ENCODE peak calls at places on chromosomes 11 and 22, in five cellular contexts. V is A549, Y is endothelial cell of umbilical vein, K is K562, Q is HepG2. D is an unnamed sample.

GRCh38 chr22:49026476-49027121 is 801.1 kb downstream of the BRD1 start:
- DNase-seq in Y (no peak), K (no peak), Q (no peak), V (peak), D (peak)

GRCh38 chr11:69778373-69778772 is 3.2 kb upstream of the FGF4 start:
- DNase-seq in K (no peak), Q (no peak), Y (no peak), V (no peak), D (no peak)

GRCh38 chr11:15819679-15820286 is 536.6 kb downstream of the SOX6 start:
- DNase-seq in K (peak), V (peak), Y (peak), Q (peak), D (peak)

GRCh38 chr22:30375312-30375849 is 11.8 kb downstream of the RNF215 start:
- DNase-seq in V (no peak), Y (no peak), K (no peak), Q (no peak), D (no peak)

GRCh38 chr11:108647387-108647700 is 17.5 kb upstream of the DDX10 start:
- DNase-seq in Q (no peak), V (no peak), K (no peak), Y (no peak), D (no peak)

GRCh38 chr11:74468521-74469280 is 1.4 kb upstream of the KCNE3 start:
- DNase-seq in Y (no peak), Q (no peak), V (no peak), K (no peak), D (no peak)

GRCh38 chr11:129625930-129626329 is 189.7 kb upstream of the TMEM45B start:
- DNase-seq in Y (no peak), K (no peak), Q (no peak), V (no peak), D (no peak)

GRCh38 chr11:69328231-69328630 is 34.3 kb downstream of the MYEOV start:
- DNase-seq in K (no peak), V (no peak), Y (no peak), Q (no peak), D (no peak)

GRCh38 chr22:43537019-43537585 is 125.3 kb downstream of the MPPED1 start:
- DNase-seq in V (no peak), Y (no peak), Q (peak), K (peak), D (peak)

GRCh38 chr22:24416095-24416494 is 11.3 kb upstream of the ADORA2A start:
- DNase-seq in V (no peak), Q (no peak), K (no peak), Y (no peak), D (no peak)

GRCh38 chr22:38205261-38206128 is 3.7 kb downstream of the MAFF start:
- DNase-seq in K (no peak), Q (no peak), Y (peak), V (no peak), D (no peak)

GRCh38 chr11:19441752-19442553 is 201.2 kb upstream of the E2F8 start:
- DNase-seq in Y (peak), Q (no peak), V (peak), K (peak), D (peak)

GRCh38 chr11:45110562-45110961 is 35.9 kb upstream of the PRDM11 start:
- DNase-seq in Y (peak), V (peak), K (peak), Q (peak), D (peak)

GRCh38 chr11:132452616-132453015 is 1079.7 kb downstream of the OPCML start:
- DNase-seq in K (no peak), Q (no peak), Y (no peak), V (no peak), D (no peak)

GRCh38 chr11:77175869-77176539 is 48.0 kb downstream of the MYO7A start:
- DNase-seq in Q (no peak), K (no peak), Y (no peak), V (no peak), D (peak)

GRCh38 chr22:30889268-30889995 is 79.1 kb downstream of the MORC2 start:
- DNase-seq in Q (no peak), Y (no peak), K (no peak), V (no peak), D (no peak)

GRCh38 chr11:109480251-109480650 is 58.3 kb downstream of the C11orf87 start:
- DNase-seq in K (no peak), Q (no peak), Y (no peak), V (no peak), D (no peak)

GRCh38 chr11:47132490-47132889 is 44.2 kb downstream of the ARFGAP2 start:
- DNase-seq in K (no peak), V (no peak), Y (no peak), Q (no peak), D (no peak)

GRCh38 chr22:33785283-33785991 is 134.8 kb downstream of the LARGE1 start:
- DNase-seq in Q (peak), V (no peak), Y (no peak), K (no peak), D (peak)

GRCh38 chr11:124643605-124644425 is 21.2 kb downstream of the TBRG1 start:
- DNase-seq in K (peak), V (no peak), Y (peak), Q (no peak), D (no peak)

GRCh38 chr22:19800761-19801244 is 40.2 kb downstream of the TBX1 start:
- DNase-seq in K (no peak), V (peak), Q (peak), Y (peak), D (peak)

GRCh38 chr11:35218956-35219355 is 80.0 kb downstream of the CD44 start:
- DNase-seq in Q (no peak), K (no peak), V (no peak), Y (no peak), D (no peak)

GRCh38 chr11:125977333-125977732 is 31.5 kb downstream of the VSIG10L2 start:
- DNase-seq in K (no peak), Q (no peak), Y (no peak), V (no peak), D (no peak)

GRCh38 chr22:42664976-42665831 is 16.0 kb upstream of the CYB5R3 start:
- DNase-seq in Y (no peak), K (no peak), V (no peak), Q (no peak), D (no peak)

GRCh38 chr22:16965083-16965482 is 42.9 kb downstream of the GAB4 start:
- DNase-seq in V (no peak), K (no peak), Q (no peak), Y (no peak), D (no peak)

GRCh38 chr22:47260551-47260950 is 498.1 kb downstream of the TBC1D22A start:
- DNase-seq in K (no peak), Q (no peak), Y (no peak), V (no peak), D (no peak)

GRCh38 chr11:61293869-61294716 is 1.0 kb downstream of the VWCE start:
- DNase-seq in Q (peak), Y (peak), K (no peak), V (peak), D (peak)

GRCh38 chr11:88318017-88318416 is 19.5 kb downstream of the CTSC start:
- DNase-seq in K (no peak), V (no peak), Q (no peak), Y (no peak), D (no peak)

GRCh38 chr11:88410056-88410455 is 72.5 kb upstream of the CTSC start:
- DNase-seq in V (no peak), Q (no peak), Y (no peak), K (no peak), D (no peak)

GRCh38 chr22:47718337-47718736 is 955.9 kb downstream of the TBC1D22A start:
- DNase-seq in Q (no peak), Y (no peak), V (no peak), K (no peak), D (no peak)

GRCh38 chr22:49892226-49892899 is 25.9 kb downstream of the ALG12 start:
- DNase-seq in K (no peak), V (no peak), Y (no peak), Q (no peak), D (no peak)

GRCh38 chr22:27284314-27284713 is 517.2 kb downstream of the MN1 start:
- DNase-seq in V (no peak), K (no peak), Q (no peak), Y (no peak), D (no peak)

GRCh38 chr11:128565881-128566280 is 21.5 kb downstream of the ETS1 start:
- DNase-seq in Y (no peak), K (no peak), Q (no peak), V (no peak), D (peak)

GRCh38 chr22:50191041-50191740 is 5.5 kb downstream of the TRABD start:
- DNase-seq in Y (no peak), Q (no peak), K (no peak), V (no peak), D (peak)

GRCh38 chr11:8610532-8611116 is 16.6 kb upstream of the STK33 start:
- DNase-seq in Y (peak), Q (no peak), V (no peak), K (no peak), D (no peak)

GRCh38 chr11:59542142-59542810 is 30.9 kb downstream of the OR4D9 start:
- DNase-seq in V (no peak), Y (no peak), K (no peak), Q (no peak), D (no peak)

GRCh38 chr11:134958336-134958640 is 546.2 kb upstream of the B3GAT1 start:
- DNase-seq in Q (no peak), V (no peak), Y (no peak), K (no peak), D (no peak)

GRCh38 chr11:2529173-2529572 is 84.4 kb downstream of the KCNQ1 start:
- DNase-seq in K (no peak), Q (no peak), Y (no peak), V (no peak), D (no peak)

GRCh38 chr11:635945-636510 is 1.0 kb upstream of the DRD4 start:
- DNase-seq in Q (no peak), K (no peak), V (no peak), Y (no peak), D (no peak)

GRCh38 chr11:638616-639323 is 1.7 kb downstream of the DRD4 start:
- DNase-seq in Q (no peak), V (no peak), Y (no peak), K (no peak), D (no peak)

GRCh38 chr11:636511-637332 is at the start of gene DRD4:
- DNase-seq in K (no peak), Q (no peak), Y (no peak), V (no peak), D (no peak)

GRCh38 chr11:637593-638507 is 781 bp downstream of the DRD4 start:
- DNase-seq in K (no peak), Q (no peak), V (no peak), Y (no peak), D (no peak)

DNA sequence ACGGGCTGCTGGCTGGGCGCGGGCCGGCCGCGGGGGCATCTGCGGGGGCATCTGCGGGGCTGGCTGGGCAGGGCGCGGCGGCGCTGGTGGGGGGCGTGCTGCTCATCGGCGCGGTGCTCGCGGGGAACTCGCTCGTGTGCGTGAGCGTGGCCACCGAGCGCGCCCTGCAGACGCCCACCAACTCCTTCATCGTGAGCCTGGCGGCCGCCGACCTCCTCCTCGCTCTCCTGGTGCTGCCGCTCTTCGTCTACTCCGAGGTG is 194 bp downstream of the DRD4 start:
- DNase-seq in Q (no peak), V (no peak), K (no peak), Y (no peak), D (no peak)
- H3K4me3 ChIP-seq in Q (no peak), V (no peak), K (no peak), Y (no peak), D (no peak)

DNA sequence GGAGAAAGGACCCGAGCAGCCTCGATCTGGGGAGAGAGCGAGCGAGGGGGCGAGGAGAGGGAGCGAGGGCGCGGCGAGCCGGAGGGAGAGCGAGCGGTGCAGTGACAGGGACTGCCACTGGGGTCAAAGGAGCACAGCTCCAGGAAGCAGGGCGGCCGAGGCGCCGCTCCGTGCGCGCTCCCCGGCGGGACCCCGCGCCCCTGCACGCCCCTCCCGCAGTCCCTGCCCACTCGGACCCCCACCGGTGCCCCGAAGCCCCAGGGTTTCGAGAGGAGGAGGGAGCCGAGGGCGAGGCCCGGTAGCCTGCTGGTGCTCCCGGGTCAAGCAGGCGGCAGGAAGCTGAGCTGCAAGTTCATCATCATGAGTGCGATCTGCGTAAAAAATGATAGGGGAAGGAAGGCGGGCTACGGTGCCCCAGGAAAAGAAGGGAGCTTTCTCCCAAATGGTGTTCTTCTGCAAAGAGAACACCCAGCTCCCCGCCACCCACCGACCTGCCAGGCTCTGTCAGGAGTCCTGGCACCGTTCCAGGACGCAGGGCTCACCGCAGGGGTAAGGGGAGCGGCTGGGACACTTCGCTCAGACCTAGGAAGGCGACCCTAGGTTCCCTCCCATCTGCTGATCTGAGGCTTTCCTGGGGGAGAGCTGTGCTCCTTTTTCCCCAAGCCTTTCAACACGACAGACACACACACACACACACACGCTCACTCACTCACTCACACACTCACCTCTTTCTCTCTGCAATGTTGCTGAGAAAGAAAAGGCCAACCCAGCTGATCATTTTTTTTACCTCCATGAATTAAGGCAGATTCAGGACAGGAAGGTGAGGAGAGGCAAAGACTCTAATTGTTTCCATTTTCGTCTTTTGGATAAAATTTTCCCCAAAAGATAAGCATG is at the start of gene MPPED2:
- DNase-seq in K (peak), Q (no peak), Y (no peak), V (peak), D (no peak)
- TF ChIP-seq MYC in K (no peak), Q (no peak), Y (no peak), V (no peak), D (no peak)

DNA sequence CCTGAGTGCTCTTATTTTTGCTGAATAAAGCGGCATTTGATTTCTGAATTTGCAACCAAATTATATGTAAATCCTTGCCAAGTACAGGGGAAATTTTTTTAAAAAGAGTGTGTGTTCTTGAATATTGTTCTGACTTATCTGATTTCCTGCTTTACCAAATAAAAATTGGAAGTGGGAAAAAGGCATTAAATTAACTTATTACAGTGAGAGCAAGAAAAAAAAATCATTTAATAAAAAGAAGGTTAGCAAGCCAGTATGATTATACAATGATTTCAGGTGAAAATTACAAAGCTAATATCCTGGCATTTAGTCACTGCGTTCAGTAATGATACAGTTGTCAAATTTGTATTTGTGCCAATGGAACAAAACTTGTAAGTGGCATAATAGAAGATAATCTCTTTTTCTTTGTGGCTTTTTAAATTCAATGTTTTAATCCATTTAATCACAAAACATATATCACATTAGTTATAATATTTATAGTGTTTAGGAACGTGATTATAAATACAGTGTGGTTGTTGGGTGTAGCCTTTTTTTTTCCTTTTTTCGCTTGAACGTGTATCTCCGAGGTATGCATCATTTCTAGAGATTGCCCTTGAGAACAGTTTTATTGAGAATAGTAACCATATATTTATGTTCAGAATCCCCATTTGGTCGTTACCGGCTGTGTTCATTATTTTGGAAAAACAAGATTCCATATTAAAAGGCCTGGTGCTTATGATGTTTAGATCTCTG is 82.0 kb upstream of the PPARA start:
- DNase-seq in Q (no peak), K (no peak), V (no peak), Y (peak), D (no peak)
- H3K4me3 ChIP-seq in Q (no peak), K (no peak), V (peak), Y (no peak), D (peak)

DNA sequence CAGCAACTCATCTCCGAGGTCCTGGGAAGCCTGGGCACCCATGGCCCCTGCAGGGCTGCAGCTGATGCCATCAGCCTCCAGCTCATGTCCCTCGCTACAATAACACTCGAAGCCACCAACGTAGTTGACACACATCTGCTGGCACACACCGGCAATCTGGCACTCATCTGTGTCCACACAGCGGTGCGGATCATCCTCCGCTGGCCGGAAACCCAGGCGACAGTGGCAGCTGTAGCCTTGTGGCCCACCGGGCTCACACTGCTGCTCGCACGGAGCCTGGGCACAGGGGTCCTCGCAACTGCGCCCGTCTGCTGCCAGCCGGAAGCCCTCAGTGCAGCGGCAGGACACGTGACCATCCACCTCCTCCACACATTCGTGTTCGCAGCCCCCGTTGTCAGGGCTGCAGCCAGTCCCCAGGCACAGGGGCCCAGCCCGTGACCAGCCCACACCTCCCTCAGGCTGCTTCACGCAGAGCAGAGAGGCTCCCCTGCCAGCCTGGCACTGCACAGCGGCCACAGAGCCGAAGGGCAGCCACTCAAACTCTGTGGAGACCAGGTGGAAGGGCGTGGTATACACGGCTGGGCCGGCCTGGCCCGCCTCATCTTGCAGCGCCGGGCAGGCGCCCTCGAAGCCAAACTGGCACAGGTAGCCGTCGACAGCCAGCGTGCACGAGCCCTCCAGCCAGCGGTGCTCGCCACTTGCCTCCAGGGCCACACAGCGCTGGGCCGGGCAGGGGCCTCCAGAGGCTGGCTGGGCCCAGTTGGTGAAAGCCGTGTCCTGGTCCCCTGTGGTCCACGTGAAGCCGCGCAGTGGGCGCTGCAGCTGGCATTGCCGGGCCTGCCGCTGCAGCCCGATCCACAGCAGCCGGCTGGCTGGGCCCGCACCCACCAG is 678 bp downstream of the CD248 start:
- DNase-seq in Y (no peak), Q (no peak), V (no peak), K (no peak), D (no peak)
- TF ChIP-seq MYC in Y (no peak), Q (no peak), V (no peak), K (no peak), D (no peak)

GRCh38 chr11:309558-309855 is 1.9 kb downstream of the IFITM2 start:
- DNase-seq in Y (no peak), V (no peak), Q (no peak), K (no peak), D (no peak)
- H3K4me3 ChIP-seq in Y (peak), V (peak), Q (peak), K (peak), D (peak)